ENCODE peak calls at places on chromosome 14, in five cellular contexts. One of them, this sample, is unnamed.

GRCh38 chr14:68401320-68401719 is 391.5 kb downstream of the ZFP36L1 start:
- DNase-seq in ureter: no peak
- DNase-seq in adrenal gland: no peak
- DNase-seq in T-helper 9 cell: no peak
- DNase-seq in Caki2: no peak
- DNase-seq in this sample: no peak

GRCh38 chr14:97943619-97944018 is 1146.4 kb downstream of the VRK1 start:
- DNase-seq in ureter: no peak
- DNase-seq in adrenal gland: no peak
- DNase-seq in T-helper 9 cell: no peak
- DNase-seq in Caki2: no peak
- DNase-seq in this sample: no peak

GRCh38 chr14:51738754-51739153 is 87.0 kb downstream of the FRMD6 start:
- DNase-seq in ureter: no peak
- DNase-seq in adrenal gland: no peak
- DNase-seq in T-helper 9 cell: no peak
- DNase-seq in Caki2: no peak
- DNase-seq in this sample: peak

GRCh38 chr14:54651649-54652048 is 84.7 kb downstream of the SAMD4A start:
- DNase-seq in ureter: no peak
- DNase-seq in adrenal gland: no peak
- DNase-seq in T-helper 9 cell: no peak
- DNase-seq in Caki2: no peak
- DNase-seq in this sample: no peak

GRCh38 chr14:60700598-60700997 is 23.6 kb downstream of the SIX4 start:
- DNase-seq in ureter: no peak
- DNase-seq in adrenal gland: no peak
- DNase-seq in T-helper 9 cell: no peak
- DNase-seq in Caki2: no peak
- DNase-seq in this sample: no peak

GRCh38 chr14:62347658-62348057 is 585.4 kb downstream of the SNAPC1 start:
- DNase-seq in ureter: no peak
- DNase-seq in adrenal gland: no peak
- DNase-seq in T-helper 9 cell: no peak
- DNase-seq in Caki2: no peak
- DNase-seq in this sample: no peak

GRCh38 chr14:34766611-34767010 is 52.2 kb upstream of the CFL2 start:
- DNase-seq in ureter: no peak
- DNase-seq in adrenal gland: no peak
- DNase-seq in T-helper 9 cell: no peak
- DNase-seq in Caki2: no peak
- DNase-seq in this sample: no peak

GRCh38 chr14:105050551-105050897 is 14.7 kb downstream of the GPR132 start:
- DNase-seq in ureter: peak
- DNase-seq in adrenal gland: no peak
- DNase-seq in T-helper 9 cell: no peak
- DNase-seq in Caki2: peak
- DNase-seq in this sample: no peak

GRCh38 chr14:30223385-30223785 is 295.7 kb upstream of the PRKD1 start:
- DNase-seq in ureter: peak
- DNase-seq in adrenal gland: peak
- DNase-seq in T-helper 9 cell: no peak
- DNase-seq in Caki2: peak
- DNase-seq in this sample: peak

GRCh38 chr14:95547626-95548327 is 12.9 kb downstream of the GLRX5 start:
- DNase-seq in ureter: no peak
- DNase-seq in adrenal gland: no peak
- DNase-seq in T-helper 9 cell: no peak
- DNase-seq in Caki2: peak
- DNase-seq in this sample: no peak

GRCh38 chr14:99605299-99605961 is 1.4 kb upstream of the CCDC85C start:
- DNase-seq in ureter: peak
- DNase-seq in adrenal gland: peak
- DNase-seq in T-helper 9 cell: peak
- DNase-seq in Caki2: peak
- DNase-seq in this sample: peak

This sample was measured in DMS 273 treated with DMSO at 0.1 percent for 48 hours.